ENCODE peak calls at places on chromosomes 5 and 9, in six cellular contexts. I is activated T-helper 9 cell treated with anti-CD3 and anti-CD28 coated beads, Interleukin-2, amount 50 U/mL, for 16 hours; Q is adipocyte; X is activated CD8-positive, alpha-beta T cell treated with anti-CD3 and anti-CD28 coated beads for 36 hours; U is head of caudate nucleus; D is foreskin fibroblast. W is an unnamed sample.

GRCh38 chr5:102625940-102626339 is 127.1 kb upstream of the SLCO6A1 start:
- DNase-seq in I (no peak), Q (no peak), X (no peak), U (no peak), D (no peak), W (no peak)

GRCh38 chr9:28073278-28073677 is 500.0 kb upstream of the C9orf72 start:
- DNase-seq in I (no peak), Q (peak), X (peak), U (peak), D (no peak), W (no peak)

GRCh38 chr5:1208743-1209551 is 7.6 kb downstream of the SLC6A19 start:
- DNase-seq in I (no peak), Q (no peak), X (no peak), U (no peak), D (no peak), W (no peak)

GRCh38 chr9:87256973-87257372 is 240.7 kb upstream of the DAPK1 start:
- DNase-seq in I (no peak), Q (peak), X (no peak), U (no peak), D (peak), W (no peak)

GRCh38 chr5:14341571-14342225 is 198.6 kb downstream of the TRIO start:
- DNase-seq in I (no peak), Q (no peak), X (no peak), U (no peak), D (no peak), W (no peak)

GRCh38 chr5:117072439-117072838 is 497.8 kb upstream of the SEMA6A start:
- DNase-seq in I (no peak), Q (no peak), X (no peak), U (no peak), D (no peak), W (no peak)

GRCh38 chr5:58466939-58467338 is 7.1 kb upstream of the PLK2 start:
- DNase-seq in I (no peak), Q (no peak), X (peak), U (no peak), D (peak), W (peak)

GRCh38 chr5:107486489-107486888 is 184.2 kb downstream of the EFNA5 start:
- DNase-seq in I (peak), Q (no peak), X (peak), U (no peak), D (peak), W (peak)

GRCh38 chr9:112086627-112087026 is 88.5 kb downstream of the SUSD1 start:
- DNase-seq in I (no peak), Q (peak), X (no peak), U (no peak), D (no peak), W (no peak)

GRCh38 chr9:137426018-137426681 is 3.0 kb downstream of the NOXA1 start:
- DNase-seq in I (no peak), Q (no peak), X (no peak), U (peak), D (no peak), W (no peak)

GRCh38 chr5:181231444-181231843 is 8.4 kb downstream of the TRIM41 start:
- DNase-seq in I (no peak), Q (no peak), X (no peak), U (no peak), D (no peak), W (no peak)